ENCODE peak calls at places on chromosomes 13 and 19, in nine cellular contexts. T is GM23338, M is heart right ventricle, G is cardiac muscle cell, E is AG10803, P is iPS DF 6.9, Z is AG04450, J is left ventricle myocardium inferior, H is fibroblast of lung. A is an unnamed sample.

GRCh38 chr13:75841905-75842304 is 205.8 kb downstream of the LMO7 start:
- DNase-seq in T (no peak), M (no peak), G (no peak), E (no peak), P (no peak), Z (no peak), J (no peak), H (no peak), A (no peak)

GRCh38 chr19:16160943-16161560 is 12.3 kb downstream of the CIB3 start:
- DNase-seq in T (no peak), M (no peak), G (peak), E (peak), P (no peak), Z (peak), J (no peak), H (peak), A (peak)

GRCh38 chr13:34943675-34944634 is 1.9 kb downstream of the NBEA start:
- DNase-seq in T (no peak), M (no peak), G (no peak), E (no peak), P (no peak), Z (no peak), J (no peak), H (no peak), A (no peak)

GRCh38 chr19:30558793-30559192 is 186.6 kb downstream of the ZNF536 start:
- DNase-seq in T (no peak), M (no peak), G (no peak), E (no peak), P (no peak), Z (no peak), J (no peak), H (no peak), A (no peak)

GRCh38 chr13:39225860-39226259 is 187.6 kb downstream of the NHLRC3 start:
- DNase-seq in T (no peak), M (no peak), G (no peak), E (no peak), P (no peak), Z (no peak), J (no peak), H (no peak), A (no peak)

GRCh38 chr13:114116734-114117133 is 15.7 kb downstream of the RASA3 start:
- DNase-seq in T (no peak), M (no peak), G (no peak), E (no peak), P (no peak), Z (no peak), J (no peak), H (no peak), A (no peak)

GRCh38 chr19:51798958-51799310 is 4.0 kb downstream of the FPR3 start:
- DNase-seq in T (no peak), M (peak), G (no peak), E (no peak), P (no peak), Z (no peak), J (peak), H (no peak), A (no peak)

GRCh38 chr13:45333973-45334922 is 6.7 kb downstream of the TPT1 start:
- DNase-seq in T (peak), M (no peak), G (peak), E (peak), P (no peak), Z (no peak), J (no peak), H (peak), A (no peak)

GRCh38 chr13:66748712-66749111 is 481.4 kb downstream of the PCDH9 start:
- DNase-seq in T (no peak), M (no peak), G (no peak), E (no peak), P (no peak), Z (no peak), J (no peak), H (peak), A (no peak)

GRCh38 chr19:41955521-41955920 is 3.6 kb downstream of the RABAC1 start:
- DNase-seq in T (no peak), M (no peak), G (no peak), E (no peak), P (no peak), Z (no peak), J (no peak), H (no peak), A (no peak)
- H3K4me3 ChIP-seq in T (no peak), M (no peak), G (no peak), E (no peak), P (no peak), Z (no peak), J (no peak), H (no peak), A (no peak)

DNA sequence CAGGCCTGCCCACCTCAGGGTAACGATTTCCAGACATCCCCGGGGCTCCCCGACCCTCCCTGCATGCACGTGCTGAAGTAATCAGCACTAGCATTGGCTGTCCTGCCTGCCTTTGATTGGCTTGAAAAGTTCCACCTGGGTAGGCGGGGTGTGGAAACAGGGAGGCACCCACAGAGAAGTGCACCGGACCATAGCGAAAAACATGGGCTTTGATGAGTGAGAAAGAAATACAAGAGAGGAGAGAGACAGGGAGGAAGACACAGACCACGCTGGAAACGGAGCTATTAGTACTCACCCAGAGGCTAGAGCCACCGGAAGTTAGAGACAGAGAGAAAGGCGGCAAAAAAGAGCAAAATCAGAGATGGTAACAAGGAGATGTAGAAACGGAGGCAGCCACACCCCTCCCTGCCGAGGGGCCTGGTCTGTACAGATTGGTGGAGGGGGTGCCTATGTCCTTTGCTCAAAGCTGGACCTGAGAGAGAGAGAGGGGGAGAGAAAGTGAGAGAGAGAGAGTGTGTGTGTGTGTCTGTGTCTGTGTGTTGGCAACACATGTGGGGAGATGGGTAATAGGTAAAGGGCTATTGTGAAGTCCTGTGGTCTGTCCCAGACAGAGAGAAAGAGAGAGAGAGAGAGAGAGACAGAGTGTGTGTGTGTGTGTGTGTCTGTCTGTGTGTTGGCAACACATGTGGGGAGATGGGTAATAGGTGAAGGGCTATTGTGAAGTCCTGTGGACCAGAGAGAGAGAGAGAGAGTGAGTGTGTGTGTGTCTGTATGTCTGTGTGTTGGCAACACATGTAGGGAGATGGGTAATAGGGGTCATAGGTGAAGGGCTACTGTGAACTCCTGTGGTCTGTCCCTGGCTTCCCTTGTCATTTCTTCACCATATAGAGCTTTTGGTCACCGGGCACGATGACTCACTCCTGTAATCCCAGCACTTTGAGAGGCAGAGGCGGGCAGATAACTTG is 2.9 kb downstream of the CGB3 start:
- DNase-seq in T (no peak), M (no peak), G (no peak), E (peak), P (no peak), Z (no peak), J (no peak), H (no peak), A (no peak)
- H3K4me3 ChIP-seq in T (no peak), M (no peak), G (no peak), E (no peak), P (no peak), Z (no peak), J (no peak), H (no peak), A (no peak)

GRCh38 chr19:18785179-18786124 is 5.7 kb downstream of the COMP start:
- DNase-seq in T (peak), M (peak), G (peak), E (peak), P (no peak), Z (no peak), J (peak), H (peak), A (no peak)
- H3K4me3 ChIP-seq in T (peak), M (no peak), G (no peak), E (no peak), P (no peak), Z (no peak), J (peak), H (no peak), A (peak)

DNA sequence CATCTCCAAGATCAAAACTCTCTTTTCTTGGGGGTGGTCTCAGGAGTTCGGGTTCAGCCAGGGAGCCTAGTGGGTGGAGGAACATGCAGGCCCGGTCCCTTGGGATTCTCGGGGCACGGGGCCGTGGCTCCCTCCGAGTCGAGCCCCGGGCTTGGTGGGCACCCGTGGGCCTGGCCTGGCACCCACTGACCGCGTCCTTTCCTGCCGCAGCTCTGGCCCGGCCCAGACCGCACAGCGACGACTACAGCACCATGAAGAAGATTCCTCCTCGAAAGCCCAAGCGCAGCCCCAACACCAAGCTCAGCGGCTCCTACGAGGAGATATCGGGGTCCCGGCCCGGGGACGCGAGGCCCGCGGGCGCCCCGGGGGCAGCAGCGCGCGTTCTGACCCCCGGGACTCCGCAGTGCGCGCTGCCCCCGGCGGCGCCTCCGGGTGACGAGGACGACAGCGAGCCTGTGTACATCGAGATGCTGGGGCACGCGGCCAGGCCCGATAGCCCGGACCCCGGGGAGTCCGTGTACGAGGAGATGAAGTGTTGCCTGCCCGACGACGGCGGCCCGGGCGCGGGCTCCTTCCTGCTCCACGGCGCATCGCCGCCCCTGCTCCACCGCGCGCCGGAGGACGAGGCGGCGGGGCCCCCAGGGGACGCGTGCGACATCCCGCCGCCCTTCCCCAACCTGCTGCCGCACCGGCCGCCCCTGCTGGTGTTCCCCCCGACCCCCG is 510.8 kb downstream of the MYO16 start:
- DNase-seq in T (peak), M (no peak), G (peak), E (no peak), P (no peak), Z (no peak), J (no peak), H (no peak), A (no peak)
- H3K4me3 ChIP-seq in T (no peak), M (peak), G (no peak), E (no peak), P (no peak), Z (peak), J (peak), H (no peak), A (no peak)

GRCh38 chr19:37635076-37636056 is 19.9 kb downstream of the ZFP30 start:
- DNase-seq in T (peak), M (no peak), G (no peak), E (no peak), P (no peak), Z (no peak), J (no peak), H (peak), A (no peak)
- H3K4me3 ChIP-seq in T (no peak), M (no peak), G (no peak), E (no peak), P (no peak), Z (no peak), J (no peak), H (no peak), A (no peak)

GRCh38 chr19:1041272-1041834 is 1.4 kb downstream of the ABCA7 start:
- DNase-seq in T (no peak), M (no peak), G (no peak), E (no peak), P (no peak), Z (no peak), J (no peak), H (no peak), A (no peak)
- H3K4me3 ChIP-seq in T (peak), M (peak), G (peak), E (peak), P (no peak), Z (peak), J (peak), H (peak), A (peak)

DNA sequence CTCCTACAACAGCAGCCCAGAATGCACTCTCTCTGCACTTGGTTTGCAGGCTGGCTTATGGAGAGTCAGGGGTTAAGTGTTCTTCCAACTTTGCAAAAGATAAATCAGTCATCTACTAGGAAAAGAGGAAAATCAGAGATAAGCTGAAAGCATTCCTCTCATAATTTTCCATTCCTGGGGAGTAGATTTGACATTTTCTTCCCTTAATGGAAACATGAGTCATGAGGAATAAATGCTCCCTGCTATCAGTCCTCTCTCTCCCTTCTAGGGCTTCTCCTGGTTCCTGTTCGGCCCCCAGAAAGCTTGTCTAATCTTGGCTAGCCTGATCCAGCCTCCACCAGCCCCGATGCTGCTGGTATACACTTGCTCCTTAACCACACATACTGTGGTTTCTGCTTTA is 28.4 kb upstream of the ENOX1 start:
- DNase-seq in T (no peak), M (no peak), G (peak), E (peak), P (no peak), Z (peak), J (no peak), H (peak), A (no peak)
- H3K4me3 ChIP-seq in T (no peak), M (no peak), G (no peak), E (no peak), P (no peak), Z (no peak), J (no peak), H (no peak), A (no peak)

GRCh38 chr19:17180997-17181702 is 34.0 kb upstream of the USE1 start:
- DNase-seq in T (peak), M (no peak), G (no peak), E (no peak), P (no peak), Z (no peak), J (no peak), H (no peak), A (no peak)

GRCh38 chr19:17185590-17185989 is 29.6 kb upstream of the USE1 start:
- DNase-seq in T (no peak), M (no peak), G (no peak), E (no peak), P (no peak), Z (no peak), J (no peak), H (no peak), A (no peak)

GRCh38 chr19:17183271-17183757 is 31.8 kb upstream of the USE1 start:
- DNase-seq in T (peak), M (no peak), G (no peak), E (no peak), P (no peak), Z (no peak), J (no peak), H (no peak), A (no peak)

GRCh38 chr19:17183858-17184271 is 31.3 kb upstream of the USE1 start:
- DNase-seq in T (no peak), M (no peak), G (no peak), E (no peak), P (no peak), Z (no peak), J (no peak), H (no peak), A (no peak)

GRCh38 chr19:17184381-17184841 is 30.7 kb upstream of the USE1 start:
- DNase-seq in T (no peak), M (no peak), G (no peak), E (no peak), P (no peak), Z (no peak), J (no peak), H (no peak), A (no peak)
- H3K4me3 ChIP-seq in T (no peak), M (no peak), G (no peak), E (no peak), P (no peak), Z (no peak), J (no peak), H (no peak), A (no peak)

GRCh38 chr19:5477451-5478215 is 22.4 kb downstream of the ZNRF4 start:
- DNase-seq in T (no peak), M (no peak), G (no peak), E (no peak), P (no peak), Z (no peak), J (no peak), H (no peak), A (no peak)
- H3K4me3 ChIP-seq in T (no peak), M (no peak), G (no peak), E (no peak), P (no peak), Z (no peak), J (no peak), H (no peak), A (no peak)